ENCODE peak calls at places on chromosomes 13 and 19, in ten cellular contexts. R is brain microvascular endothelial cell; A is activated naive CD8-positive, alpha-beta T cell treated with anti-CD3 and anti-CD28 coated beads for 36 hours; X is mucosa of descending colon; W is NCI-H1930; V is EL; S is NCI-H1092; L is GM06990; I is left lung; H is activated CD4-positive, CD25-positive, alpha-beta regulatory T cell treated with anti-CD3 and anti-CD28 coated beads, Interleukin-2, amount 50 U/mL, for 16 hours. K is an unnamed sample.

GRCh38 chr19:46350758-46351159 is 3.9 kb downstream of the PPP5C start:
- DNase-seq in L (peak; percentile 55), X (no peak), S (no peak), W (no peak), R (no peak), H (no peak), I (no peak), A (peak; percentile 30), V (no peak), K (peak; percentile 60)

GRCh38 chr13:113325779-113326178 is 28.7 kb downstream of the LAMP1 start:
- DNase-seq in H (no peak), W (no peak), I (no peak), V (no peak), X (no peak), S (no peak), L (no peak), A (no peak), R (no peak), K (no peak)

GRCh38 chr13:27266937-27267336 is 3.7 kb upstream of the RASL11A start:
- DNase-seq in R (no peak), H (no peak), A (no peak), X (no peak), W (no peak), V (no peak), S (no peak), I (no peak), L (no peak), K (no peak)

GRCh38 chr19:2475018-2475701 is 767 bp upstream of the GADD45B start:
- DNase-seq in L (peak; percentile 83), X (peak; percentile 63), S (no peak), R (peak; percentile 58), H (no peak), W (no peak), I (peak; percentile 67), V (peak; percentile 77), A (peak; percentile 83), K (peak; percentile 81)

GRCh38 chr13:30063892-30064291 is 213.5 kb upstream of the UBL3 start:
- DNase-seq in A (no peak), R (no peak), S (no peak), V (no peak), W (no peak), H (no peak), X (no peak), I (no peak), L (no peak), K (no peak)

GRCh38 chr19:47697863-47698609 is 15.2 kb upstream of the EHD2 start:
- DNase-seq in A (peak; percentile 63), X (peak; percentile 78), L (peak; percentile 63), H (peak; percentile 14), W (peak; percentile 33), R (peak; percentile 66), V (peak; percentile 81), S (no peak), I (peak; percentile 68), K (peak; percentile 84)

GRCh38 chr13:32200741-32201140 is 114.4 kb downstream of the ZAR1L start:
- DNase-seq in W (no peak), X (no peak), I (no peak), R (no peak), A (no peak), L (no peak), S (no peak), H (no peak), V (no peak), K (no peak)

GRCh38 chr19:48660854-48661731 is 11.7 kb downstream of the NTN5 start:
- DNase-seq in L (peak; percentile 83), V (peak; percentile 91), I (peak; percentile 88), A (peak; percentile 79), R (peak; percentile 88), S (peak; percentile 80), H (peak; percentile 62), X (peak; percentile 88), W (peak; percentile 86), K (peak; percentile 90)

GRCh38 chr19:11570039-11570462 is 7.4 kb downstream of the ACP5 start:
- DNase-seq in R (no peak), X (no peak), S (no peak), H (no peak), W (no peak), I (no peak), A (no peak), V (no peak), L (no peak), K (no peak)

GRCh38 chr19:58556633-58557252 is 1.7 kb downstream of the UBE2M start:
- DNase-seq in A (no peak), W (no peak), H (no peak), L (no peak), I (peak; percentile 30), S (no peak), R (no peak), V (no peak), X (peak; percentile 7), K (no peak)

GRCh38 chr13:75774176-75774575 is 138.0 kb downstream of the LMO7 start:
- DNase-seq in R (no peak), I (no peak), S (no peak), H (no peak), L (no peak), W (no peak), V (no peak), A (no peak), X (no peak), K (no peak)

GRCh38 chr13:20997301-20998061 is 63.9 kb downstream of the LATS2 start:
- DNase-seq in L (no peak), S (no peak), R (peak; percentile 83), X (peak; percentile 17), I (no peak), H (no peak), V (peak; percentile 96), A (no peak), W (no peak), K (no peak)